ENCODE peak calls at places on chromosomes 3 and 15, in six cellular contexts. N, A, Z, P, J and E are unnamed samples.

GRCh38 chr3:146817705-146818104 is 212.6 kb upstream of the PLSCR5 start:
- DNase-seq in P (no peak), N (no peak), J (no peak), Z (peak; percentile 45), A (peak; percentile 16), E (no peak)

GRCh38 chr3:114498779-114499370 is 205.0 kb downstream of the TIGIT start:
- DNase-seq in P (peak; percentile 38), A (peak; percentile 81), J (no peak), N (no peak), Z (peak; percentile 95), E (no peak)

GRCh38 chr15:62125763-62126162 is 39.3 kb downstream of the C2CD4B start:
- DNase-seq in N (no peak), J (no peak), P (no peak), Z (peak; percentile 42), A (peak; percentile 50), E (no peak)

GRCh38 chr3:1037631-1038030 is 55.2 kb upstream of the CNTN6 start:
- DNase-seq in P (no peak), J (no peak), A (no peak), N (no peak), Z (peak; percentile 1), E (no peak)

GRCh38 chr15:66921319-66921718 is 144.1 kb upstream of the SMAD3 start:
- DNase-seq in Z (no peak), P (no peak), N (no peak), J (no peak), A (no peak), E (no peak)

GRCh38 chr3:22980346-22980745 is 222.8 kb upstream of the UBE2E2 start:
- DNase-seq in N (no peak), P (no peak), A (peak; percentile 24), J (no peak), Z (peak; percentile 59), E (no peak)

GRCh38 chr3:170233532-170233931 is 11.3 kb downstream of the PRKCI start:
- DNase-seq in N (no peak), A (peak; percentile 94), P (no peak), J (no peak), Z (peak; percentile 90), E (no peak)

GRCh38 chr3:50950591-50950990 is 275.9 kb downstream of the DOCK3 start:
- DNase-seq in A (no peak), J (no peak), Z (no peak), P (no peak), N (peak; percentile 54), E (no peak)

GRCh38 chr15:72785452-72786243 is 2.1 kb upstream of the ADPGK start:
- DNase-seq in A (peak; percentile 74), P (no peak), Z (peak; percentile 78), N (no peak), J (no peak), E (peak; percentile 66)

GRCh38 chr15:63038926-63039673 is 3.4 kb upstream of the TPM1 start:
- DNase-seq in A (peak; percentile 83), N (no peak), P (no peak), J (no peak), Z (peak; percentile 91), E (no peak)

GRCh38 chr3:10532939-10533730 is 27.7 kb upstream of the ATP2B2 start:
- DNase-seq in P (no peak), A (no peak), Z (no peak), J (no peak), N (no peak), E (peak; percentile 16)

GRCh38 chr3:184335291-184335660 is 2.1 kb upstream of the FAM131A start:
- DNase-seq in N (no peak), Z (no peak), P (no peak), A (no peak), J (no peak), E (no peak)

GRCh38 chr3:193970773-193971206 is 165.2 kb upstream of the HES1 start:
- DNase-seq in J (no peak), N (peak; percentile 40), Z (peak; percentile 77), P (no peak), A (no peak), E (no peak)

GRCh38 chr3:186128158-186128557 is 19.3 kb upstream of the ETV5 start:
- DNase-seq in N (no peak), A (no peak), Z (no peak), P (no peak), J (no peak), E (peak; percentile 89)

GRCh38 chr3:99720985-99721632 is 82.7 kb downstream of the COL8A1 start:
- DNase-seq in J (no peak), Z (peak; percentile 59), A (peak; percentile 29), N (no peak), P (no peak), E (no peak)

GRCh38 chr15:75693501-75694240 is 19.0 kb downstream of the CSPG4 start:
- DNase-seq in J (no peak), Z (peak; percentile 84), A (peak; percentile 76), P (no peak), N (no peak), E (no peak)

GRCh38 chr3:29889230-29889629 is 608.4 kb downstream of the RBMS3 start:
- DNase-seq in Z (peak; percentile 24), N (no peak), J (no peak), A (peak; percentile 67), P (no peak), E (no peak)

GRCh38 chr3:24433838-24434591 is 60.6 kb downstream of the THRB start:
- DNase-seq in P (no peak), J (no peak), A (no peak), N (no peak), Z (no peak), E (no peak)

GRCh38 chr3:145557405-145557804 is 603.6 kb downstream of the PLOD2 start:
- DNase-seq in J (no peak), A (no peak), P (no peak), N (no peak), Z (peak; percentile 58), E (no peak)

GRCh38 chr15:88705769-88706165 is 67.0 kb downstream of the ISG20 start:
- DNase-seq in A (no peak), Z (no peak), P (no peak), J (no peak), N (no peak), E (no peak)

GRCh38 chr15:88703533-88703932 is 64.7 kb downstream of the ISG20 start:
- DNase-seq in Z (no peak), P (no peak), N (no peak), J (no peak), A (no peak), E (no peak)

GRCh38 chr15:88707766-88708165 is 69.0 kb downstream of the ISG20 start:
- DNase-seq in P (no peak), A (no peak), N (no peak), Z (peak; percentile 36), J (no peak), E (no peak)

GRCh38 chr15:88702983-88703382 is 64.2 kb downstream of the ISG20 start:
- DNase-seq in Z (no peak), J (no peak), P (no peak), N (no peak), A (peak; percentile 16), E (no peak)

GRCh38 chr15:88704791-88705768 is 66.3 kb downstream of the ISG20 start:
- DNase-seq in J (no peak), N (no peak), A (no peak), P (peak; percentile 24), Z (peak; percentile 55), E (peak; percentile 70)
- H3K4me3 ChIP-seq in J (no peak overlapping the region), N (no peak overlapping the region), A (peak overlapping the region; percentile 37), P (no peak overlapping the region), Z (peak overlapping the region; percentile 55), E (peak overlapping the region; percentile 73)

GRCh38 chr15:46768287-46768686 is 949.0 kb upstream of the SEMA6D start:
- DNase-seq in A (no peak), N (no peak), Z (no peak), J (no peak), P (no peak), E (peak; percentile 61)
- H3K9me3 ChIP-seq in A (peaks cover 8% of the 10 kb centered on the region), N (no peaks in the 10 kb centered on the region), Z (no peaks in the 10 kb centered on the region), J (no peaks in the 10 kb centered on the region), P (no peaks in the 10 kb centered on the region), E (peaks cover 27% of the 10 kb centered on the region)

GRCh38 chr15:58063612-58064011 is 1.9 kb downstream of the ALDH1A2 start:
- DNase-seq in A (no peak), J (no peak), Z (no peak), N (no peak), P (no peak), E (no peak)

GRCh38 chr15:58064119-58065010 is 1.1 kb downstream of the ALDH1A2 start:
- DNase-seq in Z (no peak), P (no peak), A (no peak), J (no peak), N (no peak), E (no peak)

GRCh38 chr15:58062983-58063382 is 2.5 kb downstream of the ALDH1A2 start:
- DNase-seq in N (no peak), P (no peak), Z (no peak), J (no peak), A (no peak), E (no peak)

GRCh38 chr15:58060575-58060974 is 4.9 kb downstream of the ALDH1A2 start:
- DNase-seq in P (no peak), J (no peak), A (no peak), Z (no peak), N (no peak), E (no peak)

DNA sequence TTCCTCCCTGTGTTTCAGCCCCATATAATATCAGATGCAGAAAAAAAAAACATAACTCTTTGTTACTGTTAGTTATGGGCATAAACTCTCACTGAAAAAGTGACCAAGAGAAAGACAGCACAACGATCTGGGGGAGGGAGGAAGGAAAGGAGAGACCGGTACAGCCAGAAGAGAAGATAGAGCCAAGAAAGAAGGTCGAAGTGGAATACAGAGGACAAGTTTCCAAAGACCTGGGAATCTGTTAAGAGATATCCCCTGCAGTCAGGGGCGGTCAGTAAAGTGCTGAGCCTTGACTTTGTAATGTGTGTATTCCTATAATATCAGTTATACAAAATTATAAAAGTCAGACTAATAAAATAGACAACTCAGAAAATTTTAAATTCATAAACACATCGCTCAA is 3.3 kb downstream of the ALDH1A2 start:
- DNase-seq in J (no peak), A (no peak), Z (no peak), P (no peak), N (no peak), E (no peak)
- H3K9ac ChIP-seq in J (no peak overlapping the region), A (no peak overlapping the region), Z (no peak overlapping the region), P (no peak overlapping the region), N (no peak overlapping the region), E (no peak overlapping the region)

DNA sequence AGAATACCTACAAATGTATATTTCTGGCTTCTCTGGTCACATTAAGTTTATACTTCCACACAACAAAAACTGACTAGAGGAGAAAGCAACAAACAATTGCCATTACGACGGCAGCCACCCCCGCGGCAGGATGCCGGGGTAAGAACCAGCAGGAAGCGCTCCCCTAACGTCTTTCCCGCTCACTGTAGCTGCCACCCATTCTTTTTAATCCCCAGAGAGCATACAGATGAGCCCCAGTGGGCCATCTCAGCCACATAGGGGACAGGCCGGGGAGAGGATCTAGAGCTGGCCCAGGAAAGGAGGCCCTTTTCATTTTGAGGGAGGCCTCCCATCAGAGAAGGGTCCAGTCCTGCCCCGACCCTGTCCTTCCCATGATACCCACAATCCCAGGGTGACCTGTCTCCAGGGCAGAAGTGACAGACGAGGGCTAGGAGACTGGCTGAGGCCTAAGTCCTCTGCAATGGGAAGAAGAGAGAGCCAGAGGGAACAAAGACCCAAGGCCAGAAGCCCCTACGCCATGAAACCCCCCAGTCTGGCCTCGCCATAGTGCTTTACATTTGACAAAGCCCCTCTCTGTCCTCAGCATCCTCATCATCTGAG is 3.6 kb upstream of the CALML4 start:
- DNase-seq in P (no peak), N (no peak), J (no peak), A (no peak), Z (no peak), E (peak; percentile 33)
- H3K4me3 ChIP-seq in P (no peak overlapping the region), N (no peak overlapping the region), J (no peak overlapping the region), A (no peak overlapping the region), Z (no peak overlapping the region), E (no peak overlapping the region)

GRCh38 chr3:75782506-75782905 is 2.8 kb downstream of the ZNF717 start:
- DNase-seq in J (no peak), N (no peak), Z (no peak), A (no peak), P (no peak), E (no peak)

GRCh38 chr3:75781079-75781745 is 4.1 kb downstream of the ZNF717 start:
- DNase-seq in N (peak; percentile 10), P (no peak), Z (no peak), A (no peak), J (peak; percentile 53), E (no peak)
- H3K9me3 ChIP-seq in N (no peaks in the 10 kb centered on the region), P (no peaks in the 10 kb centered on the region), Z (no peaks in the 10 kb centered on the region), A (peaks cover 12% of the 10 kb centered on the region), J (peaks cover 27% of the 10 kb centered on the region), E (peaks cover 49% of the 10 kb centered on the region)